ENCODE peak calls at places on chromosomes 13 and 19, in six cellular contexts. E is SK-N-SH, N is HepG2, A is HCT116, L is GM12878, F is K562. T is an unnamed sample. For H3K36me3, the result is how much of the 10 kb centered on the place peaks cover.

GRCh38 chr19:2604747-2605329 is 97.7 kb downstream of the GNG7 start:
- DNase-seq in E (no peak), N (no peak), A (no peak), L (no peak), F (no peak), T (no peak)

GRCh38 chr19:43774103-43774939 is 6.5 kb downstream of the KCNN4 start:
- DNase-seq in E (peak), N (peak), A (no peak), L (no peak), F (peak), T (no peak)

GRCh38 chr19:33473644-33474305 is 47.8 kb downstream of the PEPD start:
- DNase-seq in E (no peak), N (no peak), A (no peak), L (no peak), F (no peak), T (no peak)

GRCh38 chr13:83880275-83881027 is 1.8 kb downstream of the SLITRK1 start:
- DNase-seq in E (no peak), N (no peak), A (no peak), L (no peak), F (no peak), T (no peak)

GRCh38 chr19:3458595-3459284 is 21.6 kb downstream of the SMIM24 start:
- DNase-seq in E (peak), N (no peak), A (no peak), L (no peak), F (no peak), T (peak)

GRCh38 chr13:34941835-34942731 is at the start of gene NBEA:
- DNase-seq in E (peak), N (peak), A (peak), L (peak), F (peak), T (no peak)

GRCh38 chr19:28691683-28692082 is 521.3 kb downstream of the UQCRFS1 start:
- DNase-seq in E (no peak), N (no peak), A (no peak), L (no peak), F (no peak), T (no peak)

GRCh38 chr19:50486823-50487515 is 10.3 kb upstream of the GARIN5A start:
- DNase-seq in E (peak), N (peak), A (peak), L (no peak), F (peak), T (peak)

GRCh38 chr19:35247526-35248309 is 1.1 kb upstream of the LSR start:
- DNase-seq in E (no peak), N (peak), A (peak), L (peak), F (peak), T (peak)

GRCh38 chr13:28601581-28601980 is 57.3 kb upstream of the POMP start:
- DNase-seq in E (no peak), N (no peak), A (no peak), L (no peak), F (no peak), T (no peak)

GRCh38 chr13:46756977-46757376 is 40.0 kb downstream of the ESD start:
- DNase-seq in E (no peak), N (no peak), A (no peak), L (no peak), F (no peak), T (no peak)

GRCh38 chr13:23268441-23268840 is 87.7 kb downstream of the SGCG start:
- DNase-seq in E (no peak), N (no peak), A (no peak), L (peak), F (no peak), T (no peak)

GRCh38 chr13:39623466-39623865 is 20.5 kb upstream of the LHFPL6 start:
- DNase-seq in E (no peak), N (no peak), A (no peak), L (no peak), F (no peak), T (no peak)

GRCh38 chr19:57786286-57786685 is 16.8 kb downstream of the ZNF586 start:
- DNase-seq in E (no peak), N (no peak), A (no peak), L (no peak), F (no peak), T (no peak)

GRCh38 chr19:44889830-44890365 is 1.2 kb upstream of the TOMM40 start:
- DNase-seq in E (no peak), N (peak), A (no peak), L (no peak), F (no peak), T (no peak)

GRCh38 chr13:42041684-42042035 is 6.8 kb upstream of the DGKH start:
- DNase-seq in E (peak), N (no peak), A (no peak), L (peak), F (peak), T (no peak)

GRCh38 chr13:98397221-98397620 is 179.7 kb downstream of the STK24 start:
- DNase-seq in E (no peak), N (no peak), A (no peak), L (no peak), F (no peak), T (no peak)

GRCh38 chr19:38287604-38288003 is 16.4 kb upstream of the C19orf33 start:
- DNase-seq in E (no peak), N (no peak), A (no peak), L (no peak), F (no peak), T (no peak)
- TF ChIP-seq YY1 in E (no peak), N (no peak), A (no peak), L (no peak), F (no peak), T (no peak)

GRCh38 chr13:29969286-29969685 is 118.9 kb upstream of the UBL3 start:
- DNase-seq in E (no peak), N (no peak), A (no peak), L (no peak), F (no peak), T (no peak)
- H3K4me3 ChIP-seq in E (no peak), N (no peak), A (no peak), L (no peak), F (no peak), T (no peak)

GRCh38 chr13:113851826-113852535 is 11.9 kb downstream of the GAS6 start:
- DNase-seq in E (no peak), N (no peak), A (no peak), L (no peak), F (no peak), T (no peak)

GRCh38 chr13:113851480-113851803 is 12.4 kb downstream of the GAS6 start:
- DNase-seq in E (no peak), N (no peak), A (no peak), L (no peak), F (no peak), T (no peak)

GRCh38 chr13:113849981-113850721 is 13.7 kb downstream of the GAS6 start:
- DNase-seq in E (no peak), N (no peak), A (no peak), L (no peak), F (no peak), T (no peak)

GRCh38 chr13:113849546-113849945 is 14.3 kb downstream of the GAS6 start:
- DNase-seq in E (no peak), N (no peak), A (no peak), L (no peak), F (no peak), T (no peak)

GRCh38 chr13:113850722-113851479 is 13.0 kb downstream of the GAS6 start:
- DNase-seq in E (no peak), N (no peak), A (no peak), L (no peak), F (no peak), T (no peak)
- H3K36me3 ChIP-seq in E (under half), N (under half), A (under half), L (under half), F (under half), T (under half)

DNA sequence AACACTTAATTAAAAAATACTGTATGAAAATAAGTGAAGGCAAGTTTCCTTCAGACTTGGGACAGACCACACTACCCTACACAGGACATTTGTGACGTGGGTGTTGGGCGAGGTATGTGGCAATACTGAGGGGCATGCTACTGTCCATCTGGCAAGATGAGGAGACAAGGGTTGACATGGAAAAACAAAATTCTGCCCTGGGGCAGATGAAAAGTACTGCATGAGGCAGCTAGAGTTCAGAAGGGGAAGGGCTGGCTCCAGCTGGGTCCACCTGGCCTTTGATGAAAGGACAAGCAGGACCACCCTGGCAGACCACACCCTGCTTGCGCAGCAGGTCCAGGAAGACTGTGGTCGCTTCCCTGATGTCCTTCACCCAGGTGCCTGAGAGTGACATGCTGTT is 43.2 kb downstream of the LATS2 start:
- DNase-seq in E (no peak), N (no peak), A (no peak), L (no peak), F (no peak), T (no peak)
- TF ChIP-seq YY1 in E (no peak), N (no peak), A (no peak), L (no peak), F (no peak), T (no peak)

GRCh38 chr19:10068205-10068604 is 17.9 kb upstream of the SHFL start:
- DNase-seq in E (no peak), N (no peak), A (no peak), L (no peak), F (no peak), T (no peak)
- H3K4me3 ChIP-seq in E (no peak), N (no peak), A (no peak), L (no peak), F (no peak), T (no peak)

GRCh38 chr19:46605356-46605821 is 4.3 kb downstream of the CALM3 start:
- DNase-seq in E (peak), N (no peak), A (no peak), L (no peak), F (no peak), T (no peak)
- H3K36me3 ChIP-seq in E (under half), N (half or more), A (under half), L (under half), F (half or more), T (half or more)

GRCh38 chr19:48103922-48104321 is 6.7 kb downstream of the PLA2G4C start:
- DNase-seq in E (no peak), N (no peak), A (no peak), L (no peak), F (no peak), T (no peak)

DNA sequence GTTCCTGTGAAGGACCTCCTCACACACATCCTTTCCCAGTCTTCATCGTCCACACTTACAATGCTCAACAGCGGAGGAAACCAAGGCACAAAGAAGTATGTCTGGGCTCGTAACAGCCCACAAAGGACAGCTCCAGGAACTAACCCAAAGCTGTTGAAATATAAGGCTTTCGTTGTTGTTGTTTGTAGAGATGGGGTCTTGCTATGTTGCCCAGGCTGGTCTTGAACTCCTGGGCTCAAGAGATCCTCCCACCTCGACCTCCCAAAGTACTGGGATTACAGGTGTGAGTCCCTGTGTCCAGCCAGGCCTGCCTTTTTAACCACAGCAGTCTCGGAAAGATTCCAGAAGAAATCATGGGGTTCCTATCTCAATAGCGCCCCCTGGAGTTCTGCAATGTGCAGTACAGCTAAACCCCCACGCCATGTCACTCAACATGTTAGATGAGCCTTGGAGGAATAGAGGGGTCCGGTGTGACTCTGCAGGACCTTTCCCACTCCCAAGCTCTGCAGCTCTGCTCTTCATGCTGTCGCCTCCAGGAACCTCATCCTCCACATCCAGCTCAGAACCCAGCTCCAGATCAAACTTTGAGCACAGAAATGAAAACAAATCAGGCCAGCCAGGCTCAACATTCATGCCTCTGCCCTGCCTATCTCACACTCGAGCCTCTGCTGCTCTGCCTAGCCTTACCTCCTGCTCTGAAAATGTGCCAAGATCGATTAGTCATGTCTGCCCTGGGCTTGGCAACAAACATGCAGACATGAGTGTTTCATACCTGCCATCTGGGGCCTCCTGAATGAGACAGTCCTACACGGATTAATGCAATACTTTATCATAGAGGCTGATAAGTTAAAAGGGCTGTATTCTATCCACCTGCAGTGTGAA is 7.5 kb downstream of the PLA2G4C start:
- DNase-seq in E (peak), N (peak), A (peak), L (no peak), F (peak), T (peak)
- TF ChIP-seq YY1 in E (no peak), N (no peak), A (no peak), L (peak), F (no peak), T (no peak)

DNA sequence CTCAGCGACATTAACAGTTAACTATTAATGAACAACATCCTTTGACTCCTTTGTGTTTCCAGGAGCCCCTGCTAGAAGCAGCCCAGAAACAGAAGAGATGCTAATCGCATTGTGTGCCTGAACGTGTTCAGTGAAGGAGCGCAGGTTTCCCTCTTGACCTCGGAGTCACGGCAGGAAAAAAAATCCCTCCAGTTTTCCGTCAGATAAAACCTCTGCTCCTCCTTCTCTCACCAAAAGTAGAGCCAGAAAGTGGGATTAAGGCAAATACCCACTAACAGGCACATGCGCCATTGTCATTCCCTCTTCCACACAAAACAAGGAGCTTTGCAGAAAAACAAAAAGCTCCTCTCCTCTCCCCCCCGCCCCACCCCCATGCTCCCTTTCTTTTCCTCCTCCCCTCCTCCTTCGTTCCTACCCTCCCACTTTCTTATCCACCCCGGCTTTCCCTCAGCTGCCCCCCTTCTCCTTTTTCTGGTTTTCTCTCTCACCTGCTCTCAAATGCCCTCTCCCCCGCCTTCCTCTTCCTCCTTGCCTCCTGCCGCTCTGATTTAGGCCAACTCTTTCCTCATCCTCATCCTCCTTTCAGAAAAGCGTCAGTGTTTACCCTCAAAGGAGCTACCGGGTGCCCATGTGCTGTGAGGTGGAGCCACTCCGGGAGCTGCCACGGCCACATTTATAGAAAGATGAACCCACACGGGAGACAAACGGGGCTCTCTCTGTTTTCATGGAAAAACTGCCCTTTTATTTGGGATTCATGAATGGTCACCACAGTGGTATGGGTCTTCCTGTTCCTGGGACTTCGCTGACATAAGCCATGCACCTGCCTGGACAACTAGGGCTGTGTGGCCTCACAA is 224.5 kb downstream of the ZIC5 start:
- DNase-seq in E (no peak), N (no peak), A (no peak), L (no peak), F (no peak), T (peak)
- H3K4me3 ChIP-seq in E (no peak), N (no peak), A (no peak), L (no peak), F (no peak), T (peak)

DNA sequence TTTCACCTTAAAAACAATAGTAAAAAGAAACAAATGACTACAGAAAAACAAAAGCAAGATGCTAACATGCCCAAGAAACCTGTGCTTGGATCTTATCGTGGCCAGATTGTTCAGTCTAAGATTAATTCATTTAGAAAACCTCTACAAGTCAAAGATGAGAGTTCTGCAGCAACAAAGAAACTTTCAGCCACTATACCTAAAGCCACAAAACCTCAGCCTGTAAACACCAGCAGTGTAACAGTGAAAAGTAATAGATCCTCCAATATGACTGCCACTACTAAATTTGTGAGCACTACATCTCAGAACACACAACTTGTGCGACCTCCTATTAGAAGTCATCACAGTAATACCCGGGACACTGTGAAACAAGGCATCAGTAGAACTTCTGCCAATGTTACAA is 6.0 kb downstream of the CKAP2 start:
- DNase-seq in E (no peak), N (no peak), A (no peak), L (no peak), F (no peak), T (no peak)
- H3K36me3 ChIP-seq in E (under half), N (half or more), A (half or more), L (under half), F (half or more), T (under half)

T was measured in NT2/D1.